ENCODE peak calls at places on chromosomes 12 and 14, in four cellular contexts. One of them, this sample, is unnamed. For H3K36me3 and H3K27me3, the result is how much of the 10 kb centered on the place peaks cover.

GRCh38 chr14:104283197-104284106 is 145.1 kb downstream of the KIF26A start:
- DNase-seq in tibial artery: peak
- DNase-seq in H7: peak
- DNase-seq in left lung: peak
- DNase-seq in this sample: no peak

GRCh38 chr14:90454041-90455000 is 57.5 kb downstream of the CALM1 start:
- DNase-seq in tibial artery: no peak
- DNase-seq in H7: peak
- DNase-seq in left lung: peak
- DNase-seq in this sample: peak

GRCh38 chr12:130716918-130717306 is 813 bp upstream of the RIMBP2 start:
- DNase-seq in tibial artery: no peak
- DNase-seq in H7: no peak
- DNase-seq in left lung: no peak
- DNase-seq in this sample: no peak

GRCh38 chr12:102169922-102170698 is 27.5 kb downstream of the PMCH start:
- DNase-seq in tibial artery: no peak
- DNase-seq in H7: peak
- DNase-seq in left lung: no peak
- DNase-seq in this sample: no peak

GRCh38 chr14:105411017-105411941 is 8.3 kb upstream of the MTA1 start:
- DNase-seq in tibial artery: no peak
- DNase-seq in H7: peak
- DNase-seq in left lung: no peak
- DNase-seq in this sample: no peak

GRCh38 chr14:103828315-103828967 is 18.9 kb downstream of the PPP1R13B start:
- DNase-seq in tibial artery: no peak
- DNase-seq in H7: no peak
- DNase-seq in left lung: no peak
- DNase-seq in this sample: no peak

GRCh38 chr14:105061428-105062047 is 3.7 kb downstream of the GPR132 start:
- DNase-seq in tibial artery: no peak
- DNase-seq in H7: no peak
- DNase-seq in left lung: no peak
- DNase-seq in this sample: no peak

GRCh38 chr12:53695148-53696138 is 19.6 kb upstream of the ATP5MC2 start:
- DNase-seq in tibial artery: peak
- DNase-seq in H7: peak
- DNase-seq in left lung: no peak
- DNase-seq in this sample: no peak

GRCh38 chr14:35112641-35113040 is 9.1 kb downstream of the PPP2R3C start:
- DNase-seq in tibial artery: no peak
- DNase-seq in H7: no peak
- DNase-seq in left lung: no peak
- DNase-seq in this sample: no peak

GRCh38 chr12:12200363-12200762 is 66.5 kb downstream of the LRP6 start:
- DNase-seq in tibial artery: no peak
- DNase-seq in H7: no peak
- DNase-seq in left lung: no peak
- DNase-seq in this sample: no peak

GRCh38 chr12:38279756-38280155 is 36.8 kb upstream of the ALG10B start:
- DNase-seq in tibial artery: no peak
- DNase-seq in H7: no peak
- DNase-seq in left lung: no peak
- DNase-seq in this sample: no peak

GRCh38 chr12:70754330-70754741 is 117.1 kb upstream of the PTPRB start:
- DNase-seq in tibial artery: no peak
- DNase-seq in H7: no peak
- DNase-seq in left lung: no peak
- DNase-seq in this sample: no peak

GRCh38 chr14:90795744-90796143 is 20.5 kb downstream of the TTC7B start:
- DNase-seq in tibial artery: no peak
- DNase-seq in H7: no peak
- DNase-seq in left lung: no peak
- DNase-seq in this sample: no peak

GRCh38 chr14:21990116-21990515 is 316.5 kb upstream of the OR4E1 start:
- DNase-seq in tibial artery: no peak
- DNase-seq in H7: no peak
- DNase-seq in left lung: no peak
- DNase-seq in this sample: no peak

GRCh38 chr12:132736378-132736777 is 25.3 kb downstream of the ANKLE2 start:
- DNase-seq in tibial artery: no peak
- DNase-seq in H7: no peak
- DNase-seq in left lung: no peak
- DNase-seq in this sample: no peak

GRCh38 chr12:4274396-4274959 is 916 bp downstream of the CCND2 start:
- DNase-seq in tibial artery: no peak
- DNase-seq in H7: peak
- DNase-seq in left lung: no peak
- DNase-seq in this sample: no peak

GRCh38 chr12:110345963-110346362 is 57.5 kb downstream of the ANAPC7 start:
- DNase-seq in tibial artery: no peak
- DNase-seq in H7: peak
- DNase-seq in left lung: no peak
- DNase-seq in this sample: no peak

GRCh38 chr14:79575032-79575431 is 636.3 kb downstream of the DIO2 start:
- DNase-seq in tibial artery: no peak
- DNase-seq in H7: no peak
- DNase-seq in left lung: no peak
- DNase-seq in this sample: no peak

GRCh38 chr12:56593909-56594621 is 36.1 kb downstream of the BAZ2A start:
- DNase-seq in tibial artery: peak
- DNase-seq in H7: peak
- DNase-seq in left lung: peak
- DNase-seq in this sample: peak

GRCh38 chr12:56600753-56601152 is 29.4 kb downstream of the BAZ2A start:
- DNase-seq in tibial artery: no peak
- DNase-seq in H7: no peak
- DNase-seq in left lung: no peak
- DNase-seq in this sample: no peak

GRCh38 chr12:56599797-56600196 is 30.3 kb downstream of the BAZ2A start:
- DNase-seq in tibial artery: no peak
- DNase-seq in H7: no peak
- DNase-seq in left lung: peak
- DNase-seq in this sample: no peak

GRCh38 chr12:56599041-56599440 is 31.1 kb downstream of the BAZ2A start:
- DNase-seq in tibial artery: no peak
- DNase-seq in H7: no peak
- DNase-seq in left lung: no peak
- DNase-seq in this sample: no peak

GRCh38 chr12:56596815-56597214 is 33.3 kb downstream of the BAZ2A start:
- DNase-seq in tibial artery: no peak
- DNase-seq in H7: peak
- DNase-seq in left lung: no peak
- DNase-seq in this sample: no peak
- H3K36me3 ChIP-seq in tibial artery: half or more
- H3K36me3 ChIP-seq in H7: under half
- H3K36me3 ChIP-seq in left lung: half or more
- H3K36me3 ChIP-seq in this sample: under half

GRCh38 chr14:75672588-75673192 is 11.6 kb downstream of the TTLL5 start:
- DNase-seq in tibial artery: no peak
- DNase-seq in H7: no peak
- DNase-seq in left lung: no peak
- DNase-seq in this sample: no peak
- H3K4me3 ChIP-seq in tibial artery: no peak
- H3K4me3 ChIP-seq in H7: no peak
- H3K4me3 ChIP-seq in left lung: no peak
- H3K4me3 ChIP-seq in this sample: no peak

DNA sequence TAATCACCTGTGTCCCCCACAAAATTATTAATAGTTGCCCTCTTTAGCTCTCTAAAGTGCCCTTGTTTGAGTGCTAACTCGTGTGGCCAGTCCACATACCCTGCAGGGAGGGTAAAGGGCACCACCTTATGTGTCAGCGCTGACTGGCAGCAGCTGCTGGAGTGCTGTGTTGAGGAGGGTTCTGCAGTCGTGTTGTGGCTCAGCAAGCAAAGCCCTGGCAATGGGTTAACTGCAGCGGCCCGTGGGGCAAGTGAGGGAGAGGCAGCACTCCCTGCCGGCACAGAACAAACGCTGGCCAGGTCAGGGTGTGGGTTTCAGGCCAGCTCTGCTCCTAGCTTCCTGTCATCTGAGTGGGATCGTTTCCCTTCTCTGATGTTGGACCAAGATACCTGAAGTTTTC is 369.8 kb downstream of the CACNA1C start:
- DNase-seq in tibial artery: no peak
- DNase-seq in H7: no peak
- DNase-seq in left lung: no peak
- DNase-seq in this sample: no peak
- H3K27me3 ChIP-seq in tibial artery: under half
- H3K27me3 ChIP-seq in H7: under half
- H3K27me3 ChIP-seq in left lung: under half
- H3K27me3 ChIP-seq in this sample: under half

GRCh38 chr12:112025808-112026375 is 12.7 kb downstream of the ERP29 start:
- DNase-seq in tibial artery: no peak
- DNase-seq in H7: no peak
- DNase-seq in left lung: no peak
- DNase-seq in this sample: no peak
- H3K36me3 ChIP-seq in tibial artery: half or more
- H3K36me3 ChIP-seq in H7: under half
- H3K36me3 ChIP-seq in left lung: half or more
- H3K36me3 ChIP-seq in this sample: under half

GRCh38 chr12:14422516-14423230 is 57.2 kb downstream of the ATF7IP start:
- DNase-seq in tibial artery: no peak
- DNase-seq in H7: no peak
- DNase-seq in left lung: no peak
- DNase-seq in this sample: no peak

GRCh38 chr12:14430394-14430986 is 65.0 kb downstream of the ATF7IP start:
- DNase-seq in tibial artery: no peak
- DNase-seq in H7: no peak
- DNase-seq in left lung: no peak
- DNase-seq in this sample: no peak

GRCh38 chr12:14426792-14427191 is 61.3 kb downstream of the ATF7IP start:
- DNase-seq in tibial artery: no peak
- DNase-seq in H7: no peak
- DNase-seq in left lung: no peak
- DNase-seq in this sample: no peak

GRCh38 chr12:14424545-14424944 is 59.1 kb downstream of the ATF7IP start:
- DNase-seq in tibial artery: no peak
- DNase-seq in H7: no peak
- DNase-seq in left lung: no peak
- DNase-seq in this sample: no peak
- H3K4me3 ChIP-seq in tibial artery: no peak
- H3K4me3 ChIP-seq in H7: no peak
- H3K4me3 ChIP-seq in left lung: no peak
- H3K4me3 ChIP-seq in this sample: no peak

GRCh38 chr14:65204056-65204455 is 101.7 kb upstream of the MAX start:
- DNase-seq in tibial artery: no peak
- DNase-seq in H7: no peak
- DNase-seq in left lung: no peak
- DNase-seq in this sample: no peak
- H3K27me3 ChIP-seq in tibial artery: under half
- H3K27me3 ChIP-seq in H7: under half
- H3K27me3 ChIP-seq in left lung: under half
- H3K27me3 ChIP-seq in this sample: under half

GRCh38 chr12:108697905-108698304 is 33.4 kb downstream of the CORO1C start:
- DNase-seq in tibial artery: no peak
- DNase-seq in H7: no peak
- DNase-seq in left lung: no peak
- DNase-seq in this sample: no peak
- H3K36me3 ChIP-seq in tibial artery: under half
- H3K36me3 ChIP-seq in H7: under half
- H3K36me3 ChIP-seq in left lung: under half
- H3K36me3 ChIP-seq in this sample: under half

This sample was measured in iPS DF 6.9.